ENCODE peak calls at places on chromosomes 2 and 18, in ten cellular contexts. I is cardiac muscle cell; V is activated naive CD4-positive, alpha-beta T cell treated with anti-CD3 and anti-CD28 coated beads, Interleukin-2, amount 10 ng/mL, durations not matched to agents 7 days and 5 days; M is CD8-positive, alpha-beta memory T cell; U is H1; H is stimulated activated CD4-positive, alpha-beta T cell treated with anti-CD3 and anti-CD28 coated beads, Interleukin-2, amount 100 ng/mL, for 4 hours; P is sciatic nerve; L is Calu3; O is GM23248; A is nucleus accumbens. T is an unnamed sample.

GRCh38 chr2:132669854-132670103 is 226 bp downstream of the LYPD1 start:
- DNase-seq in M (no peak), A (no peak), L (no peak), U (peak), I (peak), O (peak), V (no peak), P (no peak), H (no peak), T (no peak)

GRCh38 chr2:46306320-46306719 is 9.1 kb downstream of the EPAS1 start:
- DNase-seq in M (no peak), H (no peak), P (no peak), L (peak), I (no peak), U (no peak), A (no peak), O (peak), V (no peak), T (no peak)

GRCh38 chr2:123839326-123839725 is 185.8 kb upstream of the CNTNAP5 start:
- DNase-seq in P (no peak), L (no peak), A (no peak), V (no peak), U (no peak), H (no peak), I (no peak), M (no peak), O (no peak), T (no peak)

GRCh38 chr18:9851511-9851910 is 34.3 kb upstream of the TXNDC2 start:
- DNase-seq in A (no peak), V (no peak), P (no peak), O (no peak), M (no peak), I (no peak), L (no peak), H (no peak), U (no peak), T (no peak)

GRCh38 chr18:24990548-24991219 is 361.3 kb downstream of the ZNF521 start:
- DNase-seq in V (no peak), P (no peak), U (no peak), O (no peak), I (no peak), A (no peak), H (no peak), M (no peak), L (no peak), T (no peak)

GRCh38 chr18:250685-251084 is 17.2 kb downstream of the THOC1 start:
- DNase-seq in L (no peak), I (no peak), M (no peak), V (no peak), H (no peak), O (peak), U (no peak), P (no peak), A (no peak), T (peak)

GRCh38 chr2:177553176-177553909 is 160.8 kb downstream of the AGPS start:
- DNase-seq in L (peak), V (no peak), P (no peak), I (no peak), U (no peak), O (peak), H (no peak), A (no peak), M (no peak), T (no peak)

GRCh38 chr2:163682695-163683094 is 53.1 kb downstream of the FIGN start:
- DNase-seq in V (no peak), H (no peak), M (no peak), A (no peak), I (no peak), O (peak), P (no peak), L (peak), U (no peak), T (no peak)

GRCh38 chr18:56196495-56197225 is 441.7 kb downstream of the TXNL1 start:
- DNase-seq in H (no peak), V (no peak), P (no peak), O (no peak), M (no peak), I (no peak), L (no peak), U (no peak), A (no peak), T (no peak)

GRCh38 chr2:235302263-235302662 is 191.6 kb upstream of the AGAP1 start:
- DNase-seq in O (no peak), P (no peak), L (no peak), U (no peak), V (no peak), A (no peak), M (no peak), H (no peak), I (no peak), T (no peak)

GRCh38 chr2:160411167-160411566 is 82.4 kb downstream of the RBMS1 start:
- DNase-seq in P (no peak), V (peak), A (no peak), U (no peak), L (no peak), H (no peak), O (peak), M (peak), I (no peak), T (no peak)

GRCh38 chr2:117272975-117273671 is 541.4 kb upstream of the DDX18 start:
- DNase-seq in H (no peak), U (no peak), O (no peak), L (no peak), M (no peak), P (no peak), V (no peak), A (no peak), I (peak), T (no peak)

GRCh38 chr2:38409136-38409903 is 32.2 kb upstream of the ATL2 start:
- DNase-seq in U (no peak), A (no peak), L (peak), O (no peak), M (no peak), H (no peak), V (no peak), P (no peak), I (no peak), T (no peak)

GRCh38 chr2:226117506-226118065 is 682.0 kb downstream of the IRS1 start:
- DNase-seq in M (no peak), I (no peak), O (no peak), A (no peak), L (no peak), U (no peak), H (no peak), V (no peak), P (no peak), T (peak)

GRCh38 chr2:241892299-241893137 is 23.0 kb downstream of the RTP5 start:
- DNase-seq in M (no peak), I (no peak), O (peak), V (peak), H (no peak), L (no peak), P (peak), A (no peak), U (no peak), T (no peak)

GRCh38 chr2:71935291-71935848 is 212.3 kb downstream of the CYP26B1 start:
- DNase-seq in O (peak), M (no peak), L (no peak), P (peak), H (no peak), U (peak), V (no peak), I (no peak), A (no peak), T (no peak)

GRCh38 chr2:200298816-200299215 is 7.7 kb upstream of the SPATS2L start:
- DNase-seq in A (no peak), M (no peak), P (no peak), V (no peak), U (no peak), L (no peak), I (no peak), O (no peak), H (no peak), T (no peak)

GRCh38 chr2:8230466-8230865 is 451.4 kb upstream of the ID2 start:
- DNase-seq in L (no peak), M (no peak), A (no peak), P (no peak), O (no peak), U (no peak), H (no peak), I (no peak), V (no peak), T (no peak)

GRCh38 chr2:133633851-133634250 is 65.6 kb upstream of the NCKAP5 start:
- DNase-seq in O (peak), P (no peak), U (no peak), I (no peak), H (no peak), L (no peak), A (no peak), M (no peak), V (no peak), T (no peak)

GRCh38 chr2:129437775-129438174 is 541.7 kb upstream of the RAB6C start:
- DNase-seq in U (no peak), O (no peak), V (no peak), M (no peak), P (no peak), L (no peak), H (no peak), I (no peak), A (no peak), T (no peak)

GRCh38 chr2:127415593-127416485 is 2.4 kb upstream of the PROC start:
- DNase-seq in U (peak), V (peak), I (peak), M (peak), A (no peak), P (peak), H (peak), L (peak), O (no peak), T (no peak)

GRCh38 chr2:189305291-189305943 is 125.9 kb upstream of the COL5A2 start:
- DNase-seq in I (no peak), U (no peak), V (no peak), O (peak), A (no peak), H (no peak), L (no peak), P (no peak), M (no peak), T (no peak)

GRCh38 chr18:55609426-55609825 is 21.4 kb upstream of the TCF4 start:
- DNase-seq in A (no peak), O (no peak), M (no peak), V (no peak), H (no peak), I (no peak), U (no peak), P (no peak), L (no peak), T (no peak)